ENCODE peak calls at places on chromosomes 7 and 10, in eight cellular contexts. I is GM23338, E is hepatocyte, B is HCT116, Y is OCI-LY7, F is PC-9, V is MM.1S, C is SK-N-SH. N is an unnamed sample. For H3K9me2, the result is how much of the 10 kb centered on the place peaks cover.

GRCh38 chr10:86659721-86660438 is 5.5 kb downstream of the OPN4 start:
- DNase-seq in I (no peak), E (no peak), B (no peak), Y (no peak), F (no peak), V (no peak), C (no peak), N (no peak)

GRCh38 chr7:7103343-7104313 is 78.7 kb upstream of the C1GALT1 start:
- DNase-seq in I (peak), E (peak), B (peak), Y (peak), F (peak), V (peak), C (peak), N (peak)

GRCh38 chr7:44189286-44189992 is at the start of gene GCK:
- DNase-seq in I (no peak), E (no peak), B (no peak), Y (no peak), F (no peak), V (no peak), C (no peak), N (no peak)

GRCh38 chr7:137642467-137642866 is 204.3 kb downstream of the DGKI start:
- DNase-seq in I (no peak), E (no peak), B (no peak), Y (no peak), F (peak), V (no peak), C (no peak), N (peak)

GRCh38 chr10:110818311-110819257 is 53.1 kb upstream of the PDCD4 start:
- DNase-seq in I (no peak), E (no peak), B (no peak), Y (no peak), F (peak), V (no peak), C (no peak), N (peak)

GRCh38 chr10:113071446-113071845 is 121.4 kb downstream of the TCF7L2 start:
- DNase-seq in I (no peak), E (no peak), B (no peak), Y (no peak), F (no peak), V (no peak), C (peak), N (no peak)

GRCh38 chr10:110946496-110946895 is 27.1 kb downstream of the SHOC2 start:
- DNase-seq in I (no peak), E (no peak), B (no peak), Y (no peak), F (no peak), V (no peak), C (no peak), N (no peak)

GRCh38 chr10:8183241-8183704 is 128.8 kb downstream of the GATA3 start:
- DNase-seq in I (no peak), E (peak), B (no peak), Y (no peak), F (peak), V (peak), C (no peak), N (peak)

GRCh38 chr10:110032801-110033723 is 25.3 kb downstream of the ADD3 start:
- DNase-seq in I (no peak), E (no peak), B (no peak), Y (no peak), F (no peak), V (no peak), C (peak), N (no peak)

GRCh38 chr7:17502209-17502810 is 203.9 kb downstream of the AHR start:
- DNase-seq in I (no peak), E (no peak), B (no peak), Y (no peak), F (no peak), V (no peak), C (no peak), N (no peak)

GRCh38 chr10:113148899-113149298 is 198.9 kb downstream of the TCF7L2 start:
- DNase-seq in I (no peak), E (no peak), B (no peak), Y (no peak), F (no peak), V (no peak), C (no peak), N (no peak)

GRCh38 chr10:73893386-73893785 is 17.5 kb upstream of the PLAU start:
- DNase-seq in I (no peak), E (no peak), B (no peak), Y (no peak), F (peak), V (no peak), C (no peak), N (peak)

GRCh38 chr10:32454148-32454547 is 8.2 kb downstream of the CCDC7 start:
- DNase-seq in I (no peak), E (no peak), B (no peak), Y (no peak), F (no peak), V (no peak), C (no peak), N (peak)

GRCh38 chr10:32461203-32461602 is 15.3 kb downstream of the CCDC7 start:
- DNase-seq in I (no peak), E (no peak), B (no peak), Y (no peak), F (no peak), V (no peak), C (no peak), N (no peak)

DNA sequence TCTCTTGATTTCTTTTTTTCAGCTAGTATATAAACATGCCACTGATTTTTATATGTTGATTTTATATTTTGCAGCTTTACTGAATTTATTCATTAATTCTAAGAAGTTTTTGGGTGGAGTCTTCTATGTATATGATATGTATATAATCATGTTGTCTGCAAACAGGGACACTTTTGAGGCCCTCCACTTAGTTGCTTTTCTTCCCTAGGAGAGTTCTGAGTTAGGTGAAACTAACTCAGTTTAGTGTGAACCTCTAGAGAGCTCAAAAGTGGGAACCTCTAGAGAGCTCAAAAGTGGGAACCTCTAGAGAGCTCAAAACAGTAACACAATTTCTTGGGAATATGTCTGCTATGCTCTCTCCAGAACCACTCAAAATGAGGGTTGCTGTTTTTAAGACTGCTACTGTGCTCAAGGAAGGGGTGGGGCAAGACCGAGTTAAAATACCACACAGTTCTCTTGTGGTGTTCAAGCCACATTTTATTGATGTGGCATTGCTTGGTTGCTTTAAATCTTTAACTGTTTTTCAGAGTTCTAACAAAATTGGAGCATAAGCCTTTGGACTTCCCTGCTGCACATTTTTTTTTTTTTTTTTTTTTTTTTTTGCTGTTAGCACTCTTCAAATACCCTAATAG is 13.2 kb downstream of the CCDC7 start:
- DNase-seq in I (no peak), E (no peak), B (no peak), Y (no peak), F (no peak), V (no peak), C (no peak), N (no peak)
- H3K9me2 ChIP-seq in I (under half), E (under half), B (under half), Y (under half), F (under half), V (under half), C (under half), N (under half)

GRCh38 chr7:142483659-142484317 is 225.9 kb upstream of the PRSS58 start:
- DNase-seq in I (peak), E (no peak), B (no peak), Y (no peak), F (no peak), V (no peak), C (no peak), N (no peak)
- TF ChIP-seq CTCF in I (no peak), E (no peak), B (peak), Y (peak), F (peak), V (no peak), C (no peak), N (peak)

GRCh38 chr7:99772565-99772964 is 11.4 kb downstream of the CYP3A4 start:
- DNase-seq in I (no peak), E (peak), B (no peak), Y (no peak), F (no peak), V (no peak), C (no peak), N (no peak)
- H3K9me2 ChIP-seq in I (under half), E (under half), B (under half), Y (under half), F (under half), V (under half), C (under half), N (under half)

GRCh38 chr10:102605712-102606111 is 38.6 kb upstream of the TRIM8 start:
- DNase-seq in I (no peak), E (peak), B (no peak), Y (no peak), F (peak), V (no peak), C (no peak), N (peak)
- TF ChIP-seq CTCF in I (no peak), E (no peak), B (no peak), Y (no peak), F (no peak), V (no peak), C (no peak), N (no peak)

GRCh38 chr7:47572101-47572460 is 9.8 kb downstream of the TNS3 start:
- DNase-seq in I (no peak), E (no peak), B (no peak), Y (no peak), F (no peak), V (no peak), C (no peak), N (no peak)
- H3K9me2 ChIP-seq in I (under half), E (under half), B (under half), Y (under half), F (under half), V (under half), C (under half), N (under half)

GRCh38 chr10:75487087-75487784 is 55.8 kb downstream of the LRMDA start:
- DNase-seq in I (no peak), E (no peak), B (no peak), Y (no peak), F (no peak), V (no peak), C (no peak), N (no peak)

GRCh38 chr10:75492151-75492550 is 60.7 kb downstream of the LRMDA start:
- DNase-seq in I (peak), E (no peak), B (no peak), Y (no peak), F (no peak), V (no peak), C (no peak), N (no peak)

GRCh38 chr10:75484717-75485116 is 53.3 kb downstream of the LRMDA start:
- DNase-seq in I (no peak), E (no peak), B (no peak), Y (no peak), F (no peak), V (no peak), C (no peak), N (no peak)

GRCh38 chr10:75483188-75483587 is 51.8 kb downstream of the LRMDA start:
- DNase-seq in I (no peak), E (no peak), B (no peak), Y (no peak), F (no peak), V (no peak), C (no peak), N (no peak)

DNA sequence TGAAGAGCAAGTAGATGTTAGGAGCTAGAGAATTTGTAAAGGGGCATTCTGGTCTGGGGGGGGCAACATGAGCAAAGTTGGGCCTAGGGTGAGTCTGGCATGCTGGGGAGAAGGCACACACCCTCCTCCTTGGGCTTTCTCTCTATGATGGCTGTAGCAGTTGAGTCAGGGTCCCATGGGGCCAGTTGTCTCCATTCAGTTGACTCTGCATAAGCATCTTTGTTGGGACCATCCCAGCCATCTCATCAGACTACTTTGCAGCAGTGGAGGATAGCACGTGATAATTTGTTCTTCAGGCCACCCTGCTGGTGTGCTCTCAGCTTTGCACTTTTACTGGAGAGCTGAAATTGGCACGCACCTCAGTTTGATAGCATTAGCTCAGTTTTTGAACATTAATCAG is 55.2 kb downstream of the LRMDA start:
- DNase-seq in I (no peak), E (no peak), B (no peak), Y (no peak), F (no peak), V (no peak), C (no peak), N (no peak)
- TF ChIP-seq CTCF in I (no peak), E (no peak), B (no peak), Y (no peak), F (no peak), V (no peak), C (no peak), N (no peak)

GRCh38 chr7:155255071-155255470 is 42.6 kb upstream of the INSIG1 start:
- DNase-seq in I (no peak), E (no peak), B (no peak), Y (no peak), F (no peak), V (no peak), C (no peak), N (no peak)
- H3K9me2 ChIP-seq in I (under half), E (under half), B (under half), Y (under half), F (under half), V (under half), C (under half), N (under half)

GRCh38 chr7:155357573-155358041 is 59.9 kb downstream of the INSIG1 start:
- DNase-seq in I (no peak), E (no peak), B (no peak), Y (no peak), F (no peak), V (no peak), C (no peak), N (peak)

GRCh38 chr7:155358948-155359712 is 61.5 kb downstream of the INSIG1 start:
- DNase-seq in I (no peak), E (no peak), B (no peak), Y (no peak), F (no peak), V (no peak), C (no peak), N (no peak)

GRCh38 chr7:155356323-155357105 is 58.8 kb downstream of the INSIG1 start:
- DNase-seq in I (peak), E (peak), B (peak), Y (no peak), F (no peak), V (no peak), C (peak), N (peak)

GRCh38 chr7:155360495-155361362 is 63.1 kb downstream of the INSIG1 start:
- DNase-seq in I (no peak), E (no peak), B (no peak), Y (peak), F (no peak), V (peak), C (no peak), N (no peak)

GRCh38 chr7:155358066-155358947 is 60.6 kb downstream of the INSIG1 start:
- DNase-seq in I (no peak), E (no peak), B (no peak), Y (no peak), F (no peak), V (no peak), C (peak), N (no peak)
- TF ChIP-seq CTCF in I (no peak), E (no peak), B (no peak), Y (no peak), F (no peak), V (no peak), C (no peak), N (no peak)

GRCh38 chr7:153472516-153472915 is 579.7 kb upstream of the DPP6 start:
- DNase-seq in I (no peak), E (no peak), B (no peak), Y (no peak), F (no peak), V (no peak), C (no peak), N (no peak)
- H3K9me2 ChIP-seq in I (under half), E (under half), B (under half), Y (under half), F (under half), V (under half), C (under half), N (under half)

DNA sequence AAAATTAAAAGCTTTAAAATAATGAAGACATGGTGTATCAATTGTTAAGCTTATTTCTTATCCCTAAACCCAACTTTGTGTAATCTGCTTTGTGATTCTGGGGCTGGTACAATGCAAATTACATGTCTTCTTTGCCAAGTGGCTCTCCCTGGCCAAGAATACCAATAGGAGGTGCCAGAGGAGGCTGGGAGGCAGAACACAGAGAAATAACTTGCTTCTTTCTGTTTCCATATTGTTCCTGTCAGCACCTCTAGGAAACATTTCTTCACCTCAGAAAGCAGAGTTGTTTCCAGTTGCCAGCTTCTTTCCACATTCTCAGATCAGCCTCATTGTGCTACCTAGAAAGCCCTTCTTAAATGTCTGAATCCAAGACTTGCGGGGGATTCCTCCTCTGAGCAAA is 174.4 kb downstream of the MDFIC start:
- DNase-seq in I (peak), E (no peak), B (no peak), Y (no peak), F (no peak), V (no peak), C (no peak), N (no peak)
- TF ChIP-seq CTCF in I (peak), E (no peak), B (no peak), Y (no peak), F (no peak), V (no peak), C (no peak), N (no peak)